ENCODE peak calls at places on chromosomes 5 and 9, in nine cellular contexts. K is upper lobe of left lung; C is omental fat pad; H is uterus; O is fibroblast of mammary gland; Q is foreskin fibroblast; T is CD4-positive, alpha-beta T cell; M is spleen; B is heart right ventricle. W is an unnamed sample.

GRCh38 chr5:136020383-136021015 is 8.3 kb upstream of the TGFBI start:
- DNase-seq in H (peak), B (no peak), T (no peak), M (no peak), O (peak), K (no peak), Q (peak), C (peak), W (no peak)

GRCh38 chr5:137497396-137498290 is 1.5 kb downstream of the SPOCK1 start:
- DNase-seq in O (no peak), K (peak), Q (peak), H (no peak), T (no peak), C (no peak), B (no peak), M (no peak), W (no peak)

GRCh38 chr9:77978086-77978781 is 53.4 kb downstream of the GNAQ start:
- DNase-seq in Q (no peak), B (no peak), T (no peak), K (no peak), C (no peak), O (no peak), H (no peak), M (no peak), W (peak)

GRCh38 chr9:18061856-18062255 is 412.1 kb upstream of the ADAMTSL1 start:
- DNase-seq in Q (peak), M (no peak), C (no peak), K (no peak), T (no peak), O (peak), B (no peak), H (no peak), W (no peak)

GRCh38 chr5:177335701-177336065 is 15.8 kb downstream of the LMAN2 start:
- DNase-seq in M (peak), Q (no peak), C (no peak), H (no peak), T (no peak), K (no peak), O (no peak), B (no peak), W (no peak)

GRCh38 chr5:67561145-67561932 is 364.7 kb upstream of the CD180 start:
- DNase-seq in M (no peak), T (no peak), C (no peak), Q (peak), B (no peak), H (no peak), O (peak), K (no peak), W (no peak)

GRCh38 chr9:36828574-36829141 is 205.4 kb downstream of the PAX5 start:
- DNase-seq in M (no peak), T (no peak), H (no peak), Q (no peak), B (no peak), C (no peak), K (no peak), O (no peak), W (no peak)

GRCh38 chr5:172630082-172630481 is 11.0 kb upstream of the NEURL1B start:
- DNase-seq in T (no peak), B (no peak), M (no peak), Q (no peak), H (no peak), O (no peak), K (no peak), C (no peak), W (no peak)

GRCh38 chr5:159549046-159549445 is 218.8 kb upstream of the IL12B start:
- DNase-seq in B (no peak), T (no peak), C (no peak), Q (peak), K (no peak), H (no peak), O (no peak), M (no peak), W (no peak)

GRCh38 chr9:3628239-3628638 is 102.4 kb upstream of the RFX3 start:
- DNase-seq in M (no peak), H (no peak), B (no peak), K (no peak), O (no peak), Q (no peak), C (no peak), T (no peak), W (no peak)

GRCh38 chr5:150009671-150010387 is 9.3 kb downstream of the HMGXB3 start:
- DNase-seq in K (peak), T (no peak), Q (peak), M (no peak), C (no peak), H (no peak), B (peak), O (peak), W (no peak)

DNA sequence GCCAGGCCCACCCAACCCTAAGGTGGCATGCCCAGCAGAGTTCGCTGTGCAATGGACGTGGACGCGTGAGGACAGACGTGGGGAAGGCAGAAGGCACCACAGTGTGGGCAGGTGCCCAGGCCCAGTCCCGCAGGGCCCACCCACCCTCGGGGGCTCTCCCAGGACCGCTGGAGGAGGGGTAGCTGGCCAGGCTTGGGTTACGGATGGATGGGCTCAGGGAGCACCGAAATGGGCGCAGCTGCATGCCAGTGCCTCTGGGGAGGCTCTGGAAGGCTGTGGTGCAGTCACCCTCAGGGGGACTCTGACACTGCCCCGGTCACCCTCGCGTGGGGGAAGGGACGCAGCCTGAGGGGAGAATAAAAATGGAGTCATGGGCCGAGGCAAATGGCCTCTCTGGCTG is 9.6 kb upstream of the GPSM1 start:
- DNase-seq in O (no peak), C (no peak), K (peak), Q (no peak), T (no peak), B (no peak), M (no peak), H (no peak), W (no peak)
- TF ChIP-seq CTCF in O (no peak), C (no peak), K (no peak), Q (no peak), T (no peak), B (no peak), M (no peak), H (no peak), W (no peak)

DNA sequence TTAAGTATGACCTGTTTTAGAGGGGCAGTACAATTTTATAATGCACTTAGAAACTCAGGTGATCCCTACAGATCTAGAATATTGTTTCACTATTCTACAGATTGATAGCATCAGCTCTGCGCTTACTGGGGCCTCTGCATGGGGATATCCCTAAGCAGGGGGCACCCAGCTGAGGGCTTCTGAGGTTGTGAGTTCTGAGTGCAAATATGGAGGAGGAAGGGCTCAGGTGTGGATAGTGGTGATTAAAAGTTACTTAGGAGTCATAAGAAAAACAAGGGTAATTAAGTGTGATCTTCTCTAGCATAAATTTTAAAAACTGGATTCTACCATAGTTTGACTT is 274.4 kb downstream of the EFNA5 start:
- DNase-seq in O (no peak), Q (no peak), T (no peak), K (no peak), M (no peak), H (no peak), B (no peak), C (no peak), W (no peak)
- TF ChIP-seq CTCF in O (no peak), Q (no peak), T (no peak), K (no peak), M (no peak), H (no peak), B (no peak), C (no peak), W (no peak)

DNA sequence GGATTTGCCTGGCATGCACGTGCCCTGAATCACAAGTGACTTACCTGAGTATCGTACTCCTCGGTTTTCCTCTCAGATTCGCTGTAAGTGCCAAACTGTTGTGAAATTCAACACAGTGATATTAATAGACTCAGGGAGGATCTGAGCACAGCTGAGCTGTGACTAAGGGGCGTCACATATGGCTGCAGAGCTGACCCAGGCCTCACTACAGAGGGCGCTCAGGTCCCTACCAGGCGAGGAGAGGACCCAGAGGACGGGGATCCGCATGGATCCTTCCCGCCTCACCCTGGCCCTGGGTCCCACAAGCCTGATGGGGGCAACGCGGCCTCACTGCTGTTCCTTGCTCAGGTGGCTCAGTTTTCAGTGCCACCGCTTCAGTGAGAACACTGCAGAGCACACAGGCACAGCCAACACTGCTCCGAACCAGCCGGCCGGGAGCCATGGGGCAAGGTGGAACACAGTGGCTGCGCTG is 20.1 kb downstream of the CLPTM1L start:
- DNase-seq in O (no peak), K (peak), B (no peak), C (no peak), M (peak), T (no peak), Q (no peak), H (no peak), W (no peak)
- TF ChIP-seq CTCF in O (no peak), K (no peak), B (no peak), C (no peak), M (no peak), T (no peak), Q (no peak), H (no peak), W (no peak)

GRCh38 chr5:2711446-2712425 is 39.7 kb downstream of the IRX2 start:
- DNase-seq in Q (no peak), O (no peak), C (no peak), H (no peak), M (no peak), B (no peak), T (no peak), K (peak), W (no peak)

GRCh38 chr5:2709996-2710689 is 41.3 kb downstream of the IRX2 start:
- DNase-seq in Q (no peak), H (no peak), B (no peak), C (no peak), T (no peak), M (no peak), K (peak), O (no peak), W (no peak)

GRCh38 chr5:2708751-2709150 is 42.7 kb downstream of the IRX2 start:
- DNase-seq in Q (no peak), O (no peak), C (no peak), M (no peak), T (no peak), H (no peak), K (no peak), B (no peak), W (no peak)

GRCh38 chr5:2708132-2708531 is 43.3 kb downstream of the IRX2 start:
- DNase-seq in O (no peak), M (no peak), C (no peak), B (no peak), T (no peak), K (peak), H (no peak), Q (no peak), W (no peak)

GRCh38 chr5:2710910-2711309 is 40.6 kb downstream of the IRX2 start:
- DNase-seq in K (no peak), Q (peak), C (no peak), O (peak), T (no peak), M (no peak), H (no peak), B (no peak), W (no peak)
- TF ChIP-seq CTCF in K (no peak), Q (peak), C (no peak), O (peak), T (no peak), M (no peak), H (no peak), B (no peak), W (no peak)

GRCh38 chr5:151617841-151618710 is 26.9 kb upstream of the FAT2 start:
- DNase-seq in H (no peak), K (no peak), T (no peak), Q (no peak), C (no peak), B (no peak), M (no peak), O (no peak), W (no peak)
- TF ChIP-seq CTCF in H (no peak), K (no peak), T (no peak), Q (no peak), C (no peak), B (no peak), M (no peak), O (no peak), W (no peak)

W was measured in GM13976.